ENCODE peak calls at places on chromosomes 4 and X, in eight cellular contexts. N is body of pancreas, W is fibroblast of the aortic adventitia, B is GM12865, X is SK-N-SH, V is pancreas, E is GM13977, C is AG09309. R is an unnamed sample.

GRCh38 chr4:72505314-72505744 is 63.7 kb downstream of the ADAMTS3 start:
- DNase-seq in N (peak), W (peak), B (peak), X (peak), V (no peak), E (peak), C (no peak), R (no peak)

GRCh38 chr4:102343964-102344519 is 1.2 kb downstream of the SLC39A8 start:
- DNase-seq in N (peak), W (peak), B (no peak), X (no peak), V (no peak), E (no peak), C (no peak), R (no peak)

GRCh38 chr4:140609548-140610425 is 41.0 kb upstream of the UCP1 start:
- DNase-seq in N (peak), W (peak), B (peak), X (peak), V (no peak), E (peak), C (peak), R (no peak)

GRCh38 chr4:8021796-8022195 is 82.1 kb upstream of the AFAP1 start:
- DNase-seq in N (no peak), W (no peak), B (no peak), X (peak), V (no peak), E (no peak), C (no peak), R (no peak)

GRCh38 chrX:67523932-67524331 is 19.9 kb upstream of the AR start:
- DNase-seq in N (no peak), W (peak), B (no peak), X (no peak), V (no peak), E (no peak), C (no peak), R (no peak)

GRCh38 chr4:113331811-113332210 is 282.4 kb downstream of the ANK2 start:
- DNase-seq in N (no peak), W (no peak), B (no peak), X (no peak), V (no peak), E (no peak), C (no peak), R (no peak)

GRCh38 chr4:95694411-95694810 is 145.5 kb upstream of the PDHA2 start:
- DNase-seq in N (no peak), W (no peak), B (no peak), X (no peak), V (no peak), E (no peak), C (no peak), R (no peak)

GRCh38 chrX:135516376-135516775 is 4.1 kb upstream of the INTS6L start:
- DNase-seq in N (no peak), W (no peak), B (no peak), X (no peak), V (no peak), E (no peak), C (no peak), R (no peak)

GRCh38 chr4:75726577-75726976 is 2.2 kb downstream of the USO1 start:
- DNase-seq in N (no peak), W (peak), B (no peak), X (no peak), V (no peak), E (no peak), C (no peak), R (no peak)

GRCh38 chr4:25813705-25814104 is 49.1 kb downstream of the SEL1L3 start:
- DNase-seq in N (peak), W (peak), B (no peak), X (no peak), V (no peak), E (no peak), C (no peak), R (no peak)

GRCh38 chr4:168139336-168139735 is 47.0 kb downstream of the ANXA10 start:
- DNase-seq in N (no peak), W (peak), B (no peak), X (no peak), V (no peak), E (no peak), C (no peak), R (no peak)

GRCh38 chrX:97691901-97692455 is 808.3 kb downstream of the RPA4 start:
- DNase-seq in N (no peak), W (peak), B (no peak), X (no peak), V (no peak), E (no peak), C (no peak), R (no peak)

GRCh38 chr4:48018112-48018511 is 1.5 kb downstream of the NIPAL1 start:
- DNase-seq in N (no peak), W (no peak), B (no peak), X (no peak), V (no peak), E (no peak), C (no peak), R (no peak)

GRCh38 chrX:85569691-85570090 is 190.2 kb upstream of the POF1B start:
- DNase-seq in N (no peak), W (no peak), B (no peak), X (no peak), V (no peak), E (no peak), C (no peak), R (no peak)

GRCh38 chr4:66647468-66647867 is 897.8 kb downstream of the CENPC start:
- DNase-seq in N (no peak), W (no peak), B (no peak), X (no peak), V (no peak), E (no peak), C (no peak), R (no peak)

GRCh38 chr4:10461091-10461849 is 4.0 kb upstream of the ZNF518B start:
- DNase-seq in N (peak), W (peak), B (peak), X (peak), V (peak), E (peak), C (no peak), R (no peak)

GRCh38 chr4:164768516-164768915 is 14.6 kb downstream of the SMIM31 start:
- DNase-seq in N (no peak), W (peak), B (peak), X (no peak), V (no peak), E (no peak), C (no peak), R (no peak)
- TF ChIP-seq CTCF in N (no peak), W (peak), B (peak), X (peak), V (no peak), E (peak), C (no peak), R (peak)

DNA sequence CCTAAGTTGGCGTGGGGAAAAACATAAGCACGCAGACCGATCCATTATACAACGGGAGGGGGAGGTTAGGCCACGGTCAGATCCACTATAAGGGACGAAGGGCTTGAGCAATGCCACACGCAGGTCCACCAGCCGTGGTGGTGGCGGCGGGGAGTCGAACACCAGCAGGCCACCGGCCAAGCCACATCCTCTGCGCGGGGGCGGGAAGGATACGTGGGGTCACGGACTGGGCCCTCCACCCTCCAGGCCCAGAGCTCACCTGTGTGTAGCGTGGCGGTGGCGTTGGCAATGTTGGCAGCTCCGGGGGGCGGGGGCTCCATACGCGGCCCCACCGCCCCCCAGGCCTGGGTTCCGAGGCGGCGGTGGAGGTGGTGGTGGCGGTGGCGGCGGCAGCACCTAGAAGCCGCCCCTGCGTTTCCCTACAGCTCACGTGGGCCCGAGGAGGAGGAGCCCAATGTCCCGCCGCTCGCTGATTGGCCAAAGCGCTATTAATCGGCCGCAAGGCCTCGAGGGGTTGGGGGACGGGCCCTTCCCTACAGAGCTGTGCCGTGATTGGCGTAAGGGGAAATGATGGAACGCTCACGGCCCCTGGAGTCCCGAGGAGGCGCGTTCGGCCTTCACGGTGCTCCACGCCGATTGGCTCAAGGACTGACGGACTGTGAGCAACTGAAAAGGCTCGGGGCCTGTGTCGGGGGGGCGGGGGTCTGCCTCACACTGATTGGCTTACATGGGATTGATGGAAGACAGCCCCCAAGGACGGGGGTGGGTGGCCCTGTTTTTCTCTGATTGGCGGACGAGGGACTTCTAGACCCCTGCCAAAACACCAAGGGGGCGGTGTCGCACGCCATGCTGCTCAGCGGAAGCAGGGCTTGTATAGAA is at the start of gene ELK1:
- DNase-seq in N (peak), W (peak), B (peak), X (peak), V (peak), E (peak), C (peak), R (peak)
- TF ChIP-seq CTCF in N (no peak), W (no peak), B (no peak), X (no peak), V (no peak), E (no peak), C (no peak), R (peak)

DNA sequence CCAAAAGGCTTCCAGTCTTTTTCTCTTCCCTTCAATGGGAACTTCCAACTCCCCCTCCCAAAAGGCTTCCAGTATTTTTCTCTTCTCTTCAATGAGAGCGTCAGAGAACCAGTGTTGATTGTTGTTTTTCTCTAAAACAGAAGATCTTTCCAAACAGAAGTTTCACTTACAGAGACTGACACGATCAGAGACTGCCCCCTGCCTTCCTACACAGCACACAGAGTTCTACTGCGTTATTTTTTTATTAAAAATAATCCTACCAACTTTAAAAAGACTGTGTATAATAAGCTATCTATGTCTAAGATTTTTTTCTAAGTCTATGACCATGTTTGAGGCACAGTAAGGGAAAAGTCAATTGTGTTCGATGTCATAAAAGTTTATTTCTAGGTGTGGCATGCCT is 3.5 kb upstream of the HTR2C start:
- DNase-seq in N (no peak), W (no peak), B (no peak), X (peak), V (no peak), E (no peak), C (no peak), R (no peak)
- TF ChIP-seq CTCF in N (no peak), W (no peak), B (no peak), X (peak), V (no peak), E (no peak), C (no peak), R (no peak)

DNA sequence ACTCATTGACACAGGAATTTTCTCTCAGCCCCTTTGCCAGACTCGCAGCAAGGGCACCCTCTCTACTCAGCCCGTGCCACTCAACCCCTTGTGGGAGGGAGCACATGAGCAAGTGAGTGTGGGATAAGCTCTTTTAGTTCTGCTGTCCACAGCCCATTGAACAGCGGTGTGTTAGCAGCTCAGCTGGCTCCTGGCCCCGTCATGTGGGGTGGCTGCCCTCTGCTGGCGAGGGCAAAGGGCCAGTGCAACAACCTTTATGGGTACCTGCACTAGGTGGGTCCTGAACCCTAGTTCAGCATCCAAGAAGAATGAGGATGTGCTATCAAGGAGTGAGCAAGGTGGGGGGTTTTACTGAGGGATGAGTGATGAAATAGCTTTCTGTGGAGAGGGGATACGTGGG is 85.0 kb upstream of the ZNF81 start:
- DNase-seq in N (peak), W (no peak), B (peak), X (no peak), V (peak), E (no peak), C (no peak), R (no peak)
- TF ChIP-seq CTCF in N (peak), W (peak), B (peak), X (peak), V (no peak), E (peak), C (peak), R (peak)

GRCh38 chr4:177064724-177065394 is 244.8 kb upstream of the NEIL3 start:
- DNase-seq in N (no peak), W (no peak), B (no peak), X (no peak), V (no peak), E (no peak), C (no peak), R (no peak)
- TF ChIP-seq CTCF in N (no peak), W (no peak), B (no peak), X (no peak), V (no peak), E (no peak), C (no peak), R (no peak)